ENCODE peak calls at places on chromosomes 5 and 9, in six cellular contexts. V is PC-3, D is astrocyte, H is HepG2, T is H9, Y is DND-41. C is an unnamed sample. For H3K79me2, the result is how much of the 10 kb centered on the place peaks cover.

GRCh38 chr9:13064060-13064459 is 215.4 kb downstream of the MPDZ start:
- DNase-seq in V (no peak), D (no peak), H (no peak), T (no peak), Y (no peak), C (no peak)

GRCh38 chr5:151204051-151204450 is 19.8 kb downstream of the CCDC69 start:
- DNase-seq in V (no peak), D (no peak), H (no peak), T (no peak), Y (no peak), C (no peak)

GRCh38 chr5:35319231-35320002 is 89.1 kb upstream of the PRLR start:
- DNase-seq in V (peak), D (peak), H (no peak), T (no peak), Y (no peak), C (no peak)

GRCh38 chr5:147190236-147190815 is 44.5 kb upstream of the STK32A start:
- DNase-seq in V (no peak), D (peak), H (no peak), T (no peak), Y (no peak), C (no peak)

GRCh38 chr5:37786855-37787254 is 53.0 kb downstream of the GDNF start:
- DNase-seq in V (peak), D (peak), H (no peak), T (no peak), Y (no peak), C (peak)

GRCh38 chr5:110269478-110270142 is 456.9 kb downstream of the TMEM232 start:
- DNase-seq in V (no peak), D (no peak), H (no peak), T (no peak), Y (no peak), C (no peak)

GRCh38 chr5:134445841-134446818 is 34.4 kb upstream of the CDKN2AIPNL start:
- DNase-seq in V (no peak), D (no peak), H (no peak), T (no peak), Y (no peak), C (no peak)

GRCh38 chr5:6872441-6873160 is 159.4 kb downstream of the TENT4A start:
- DNase-seq in V (no peak), D (no peak), H (peak), T (no peak), Y (no peak), C (no peak)

GRCh38 chr5:94551858-94552257 is 66.5 kb downstream of the KIAA0825 start:
- DNase-seq in V (no peak), D (no peak), H (no peak), T (no peak), Y (no peak), C (no peak)
- TF ChIP-seq CTCF in V (no peak), D (no peak), H (no peak), T (no peak), Y (no peak), C (no peak)

GRCh38 chr9:132054024-132054423 is 25.6 kb downstream of the MED27 start:
- DNase-seq in V (no peak), D (no peak), H (no peak), T (peak), Y (no peak), C (no peak)
- H3K79me2 ChIP-seq in V (half or more), D (half or more), H (under half), T (under half), Y (half or more), C (half or more)

GRCh38 chr5:167029488-167029887 is 1262.0 kb upstream of the WWC1 start:
- DNase-seq in V (no peak), D (no peak), H (no peak), T (no peak), Y (no peak), C (no peak)

GRCh38 chr5:167036585-167036984 is 1254.9 kb upstream of the WWC1 start:
- DNase-seq in V (no peak), D (no peak), H (no peak), T (no peak), Y (no peak), C (no peak)

GRCh38 chr5:167030500-167031120 is 1260.8 kb upstream of the WWC1 start:
- DNase-seq in V (no peak), D (no peak), H (no peak), T (peak), Y (no peak), C (peak)
- TF ChIP-seq CTCF in V (peak), D (no peak), H (no peak), T (peak), Y (peak), C (peak)

DNA sequence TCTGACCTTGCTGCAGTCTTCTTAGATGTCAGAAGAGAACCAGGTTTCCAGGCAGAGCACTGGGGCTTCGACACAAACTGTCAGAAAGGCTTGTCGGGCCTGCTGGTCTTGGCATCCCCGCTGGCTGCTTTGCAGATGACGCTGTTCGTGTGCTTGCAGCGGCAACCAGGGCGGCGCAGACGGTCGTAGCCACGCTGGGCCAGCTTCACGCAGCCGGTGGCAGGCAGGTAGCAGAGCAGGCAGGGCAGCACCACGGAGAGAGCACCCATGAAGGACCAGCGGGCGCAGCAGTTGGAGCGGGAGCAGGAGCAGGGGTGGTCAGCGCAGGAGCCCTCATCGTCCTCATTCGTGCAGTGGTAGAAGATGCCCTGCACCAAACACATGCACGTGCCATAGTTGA is 10.7 kb downstream of the SPRY4 start:
- DNase-seq in V (no peak), D (no peak), H (no peak), T (no peak), Y (no peak), C (no peak)
- H3K79me2 ChIP-seq in V (half or more), D (half or more), H (half or more), T (half or more), Y (under half), C (half or more)

GRCh38 chr5:41638685-41639084 is 128.3 kb upstream of the PLCXD3 start:
- DNase-seq in V (peak), D (no peak), H (peak), T (no peak), Y (no peak), C (no peak)

GRCh38 chr5:41636605-41637004 is 126.2 kb upstream of the PLCXD3 start:
- DNase-seq in V (peak), D (no peak), H (peak), T (peak), Y (peak), C (no peak)

GRCh38 chr5:41641621-41642020 is 131.2 kb upstream of the PLCXD3 start:
- DNase-seq in V (peak), D (no peak), H (no peak), T (no peak), Y (no peak), C (no peak)

GRCh38 chr5:41637424-41637823 is 127.0 kb upstream of the PLCXD3 start:
- DNase-seq in V (no peak), D (peak), H (no peak), T (peak), Y (no peak), C (peak)

DNA sequence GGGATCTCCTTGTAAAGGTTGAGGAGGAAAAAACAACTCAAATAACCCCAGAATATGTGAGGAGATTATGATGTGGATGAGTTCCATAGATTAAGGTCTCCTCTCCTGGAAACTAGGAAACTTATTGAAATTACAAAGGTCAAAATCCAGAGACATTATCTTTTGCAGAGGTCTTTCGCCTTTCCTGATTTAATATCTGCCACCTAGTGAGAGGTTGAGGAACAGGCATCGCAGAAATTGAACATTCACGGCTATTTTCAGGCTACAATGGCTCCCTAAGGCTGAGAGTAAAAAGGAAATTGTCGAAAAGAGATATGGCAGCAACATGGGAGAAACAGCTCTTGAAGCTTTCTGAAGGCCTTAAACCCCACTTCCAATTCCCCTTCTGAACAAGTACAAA is 127.5 kb upstream of the PLCXD3 start:
- DNase-seq in V (peak), D (no peak), H (no peak), T (no peak), Y (no peak), C (no peak)
- TF ChIP-seq CTCF in V (peak), D (peak), H (no peak), T (peak), Y (peak), C (peak)

DNA sequence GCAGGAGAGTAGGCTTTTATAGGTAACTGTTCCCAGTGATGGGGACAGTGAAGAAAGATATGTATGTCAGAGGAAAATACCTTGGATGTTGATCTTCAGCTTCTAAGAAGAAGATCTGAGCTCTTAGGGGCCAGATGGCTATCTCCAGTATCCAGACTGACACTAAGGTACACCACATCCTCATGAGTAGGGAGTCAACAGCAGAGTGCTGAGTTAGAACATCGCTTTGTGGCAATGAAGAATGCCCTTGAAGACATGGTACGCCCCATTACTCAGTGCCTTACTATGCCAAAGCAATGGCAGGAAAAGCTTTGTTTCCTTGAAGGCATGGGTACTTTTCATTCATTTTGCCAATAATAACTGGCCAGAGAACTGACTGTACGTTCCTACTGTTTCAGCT is 263.7 kb downstream of the CEMIP2 start:
- DNase-seq in V (peak), D (no peak), H (no peak), T (no peak), Y (no peak), C (no peak)
- H3K79me2 ChIP-seq in V (under half), D (under half), H (under half), T (under half), Y (under half), C (under half)

GRCh38 chr5:66494437-66494836 is 101.8 kb upstream of the MAST4 start:
- DNase-seq in V (no peak), D (no peak), H (no peak), T (peak), Y (no peak), C (no peak)

GRCh38 chr5:66503203-66503789 is 92.9 kb upstream of the MAST4 start:
- DNase-seq in V (no peak), D (no peak), H (no peak), T (no peak), Y (no peak), C (no peak)

GRCh38 chr5:66498791-66499207 is 97.4 kb upstream of the MAST4 start:
- DNase-seq in V (peak), D (peak), H (peak), T (no peak), Y (no peak), C (peak)
- TF ChIP-seq CTCF in V (no peak), D (peak), H (peak), T (peak), Y (peak), C (peak)

C was measured in osteoblast.